ENCODE peak calls at places on chromosomes 5 and 9, in ten cellular contexts. One of them, this sample, is unnamed.

GRCh38 chr5:77645158-77645994 is 6.9 kb upstream of the OTP start:
- DNase-seq in fibroblast of the aortic adventitia: no peak
- DNase-seq in choroid plexus epithelial cell: no peak
- DNase-seq in OCI-LY7: peak
- DNase-seq in fibroblast of mammary gland: no peak
- DNase-seq in tibial artery: no peak
- DNase-seq in left ventricle myocardium inferior: no peak
- DNase-seq in heart left ventricle: no peak
- DNase-seq in hepatocyte: peak
- DNase-seq in IMR-90: no peak
- DNase-seq in this sample: no peak

GRCh38 chr9:114405294-114406034 is 17.7 kb upstream of the AKNA start:
- DNase-seq in fibroblast of the aortic adventitia: peak
- DNase-seq in choroid plexus epithelial cell: peak
- DNase-seq in OCI-LY7: peak
- DNase-seq in fibroblast of mammary gland: peak
- DNase-seq in tibial artery: peak
- DNase-seq in left ventricle myocardium inferior: peak
- DNase-seq in heart left ventricle: peak
- DNase-seq in hepatocyte: peak
- DNase-seq in IMR-90: peak
- DNase-seq in this sample: peak

GRCh38 chr9:4793412-4794005 is 765 bp downstream of the RCL1 start:
- DNase-seq in fibroblast of the aortic adventitia: peak
- DNase-seq in choroid plexus epithelial cell: peak
- DNase-seq in OCI-LY7: no peak
- DNase-seq in fibroblast of mammary gland: no peak
- DNase-seq in tibial artery: no peak
- DNase-seq in left ventricle myocardium inferior: no peak
- DNase-seq in heart left ventricle: no peak
- DNase-seq in hepatocyte: no peak
- DNase-seq in IMR-90: peak
- DNase-seq in this sample: no peak

GRCh38 chr5:103562453-103563157 is at the start of gene NUDT12:
- DNase-seq in fibroblast of the aortic adventitia: peak
- DNase-seq in choroid plexus epithelial cell: peak
- DNase-seq in OCI-LY7: no peak
- DNase-seq in fibroblast of mammary gland: peak
- DNase-seq in tibial artery: peak
- DNase-seq in left ventricle myocardium inferior: peak
- DNase-seq in heart left ventricle: peak
- DNase-seq in hepatocyte: peak
- DNase-seq in IMR-90: peak
- DNase-seq in this sample: peak

GRCh38 chr5:122902263-122902662 is 56.9 kb downstream of the SNX24 start:
- DNase-seq in fibroblast of the aortic adventitia: no peak
- DNase-seq in choroid plexus epithelial cell: no peak
- DNase-seq in OCI-LY7: no peak
- DNase-seq in fibroblast of mammary gland: no peak
- DNase-seq in tibial artery: no peak
- DNase-seq in left ventricle myocardium inferior: no peak
- DNase-seq in heart left ventricle: no peak
- DNase-seq in hepatocyte: no peak
- DNase-seq in IMR-90: no peak
- DNase-seq in this sample: no peak

GRCh38 chr5:155943516-155944407 is 383.2 kb upstream of the SGCD start:
- DNase-seq in fibroblast of the aortic adventitia: peak
- DNase-seq in choroid plexus epithelial cell: peak
- DNase-seq in OCI-LY7: peak
- DNase-seq in fibroblast of mammary gland: peak
- DNase-seq in tibial artery: no peak
- DNase-seq in left ventricle myocardium inferior: peak
- DNase-seq in heart left ventricle: peak
- DNase-seq in hepatocyte: peak
- DNase-seq in IMR-90: peak
- DNase-seq in this sample: peak

GRCh38 chr5:68459093-68459492 is 243.5 kb downstream of the PIK3R1 start:
- DNase-seq in fibroblast of the aortic adventitia: no peak
- DNase-seq in choroid plexus epithelial cell: no peak
- DNase-seq in OCI-LY7: no peak
- DNase-seq in fibroblast of mammary gland: no peak
- DNase-seq in tibial artery: no peak
- DNase-seq in left ventricle myocardium inferior: no peak
- DNase-seq in heart left ventricle: no peak
- DNase-seq in hepatocyte: no peak
- DNase-seq in IMR-90: no peak
- DNase-seq in this sample: no peak

GRCh38 chr9:125747765-125748510 is 765 bp downstream of the PBX3 start:
- DNase-seq in fibroblast of the aortic adventitia: peak
- DNase-seq in choroid plexus epithelial cell: peak
- DNase-seq in OCI-LY7: peak
- DNase-seq in fibroblast of mammary gland: no peak
- DNase-seq in tibial artery: peak
- DNase-seq in left ventricle myocardium inferior: peak
- DNase-seq in heart left ventricle: peak
- DNase-seq in hepatocyte: peak
- DNase-seq in IMR-90: no peak
- DNase-seq in this sample: peak

GRCh38 chr9:136226680-136227410 is 18.8 kb downstream of the QSOX2 start:
- DNase-seq in fibroblast of the aortic adventitia: no peak
- DNase-seq in choroid plexus epithelial cell: no peak
- DNase-seq in OCI-LY7: no peak
- DNase-seq in fibroblast of mammary gland: no peak
- DNase-seq in tibial artery: no peak
- DNase-seq in left ventricle myocardium inferior: no peak
- DNase-seq in heart left ventricle: no peak
- DNase-seq in hepatocyte: no peak
- DNase-seq in IMR-90: no peak
- DNase-seq in this sample: no peak

GRCh38 chr9:136223871-136224640 is 19.1 kb upstream of the LHX3 start:
- DNase-seq in fibroblast of the aortic adventitia: no peak
- DNase-seq in choroid plexus epithelial cell: no peak
- DNase-seq in OCI-LY7: peak
- DNase-seq in fibroblast of mammary gland: no peak
- DNase-seq in tibial artery: no peak
- DNase-seq in left ventricle myocardium inferior: no peak
- DNase-seq in heart left ventricle: no peak
- DNase-seq in hepatocyte: no peak
- DNase-seq in IMR-90: no peak
- DNase-seq in this sample: no peak

GRCh38 chr9:136225366-136225747 is 20.3 kb downstream of the QSOX2 start:
- DNase-seq in fibroblast of the aortic adventitia: no peak
- DNase-seq in choroid plexus epithelial cell: no peak
- DNase-seq in OCI-LY7: peak
- DNase-seq in fibroblast of mammary gland: no peak
- DNase-seq in tibial artery: no peak
- DNase-seq in left ventricle myocardium inferior: no peak
- DNase-seq in heart left ventricle: no peak
- DNase-seq in hepatocyte: no peak
- DNase-seq in IMR-90: no peak
- DNase-seq in this sample: no peak

GRCh38 chr9:136228107-136228875 is 17.3 kb downstream of the QSOX2 start:
- DNase-seq in fibroblast of the aortic adventitia: peak
- DNase-seq in choroid plexus epithelial cell: peak
- DNase-seq in OCI-LY7: no peak
- DNase-seq in fibroblast of mammary gland: peak
- DNase-seq in tibial artery: no peak
- DNase-seq in left ventricle myocardium inferior: no peak
- DNase-seq in heart left ventricle: no peak
- DNase-seq in hepatocyte: peak
- DNase-seq in IMR-90: peak
- DNase-seq in this sample: peak

DNA sequence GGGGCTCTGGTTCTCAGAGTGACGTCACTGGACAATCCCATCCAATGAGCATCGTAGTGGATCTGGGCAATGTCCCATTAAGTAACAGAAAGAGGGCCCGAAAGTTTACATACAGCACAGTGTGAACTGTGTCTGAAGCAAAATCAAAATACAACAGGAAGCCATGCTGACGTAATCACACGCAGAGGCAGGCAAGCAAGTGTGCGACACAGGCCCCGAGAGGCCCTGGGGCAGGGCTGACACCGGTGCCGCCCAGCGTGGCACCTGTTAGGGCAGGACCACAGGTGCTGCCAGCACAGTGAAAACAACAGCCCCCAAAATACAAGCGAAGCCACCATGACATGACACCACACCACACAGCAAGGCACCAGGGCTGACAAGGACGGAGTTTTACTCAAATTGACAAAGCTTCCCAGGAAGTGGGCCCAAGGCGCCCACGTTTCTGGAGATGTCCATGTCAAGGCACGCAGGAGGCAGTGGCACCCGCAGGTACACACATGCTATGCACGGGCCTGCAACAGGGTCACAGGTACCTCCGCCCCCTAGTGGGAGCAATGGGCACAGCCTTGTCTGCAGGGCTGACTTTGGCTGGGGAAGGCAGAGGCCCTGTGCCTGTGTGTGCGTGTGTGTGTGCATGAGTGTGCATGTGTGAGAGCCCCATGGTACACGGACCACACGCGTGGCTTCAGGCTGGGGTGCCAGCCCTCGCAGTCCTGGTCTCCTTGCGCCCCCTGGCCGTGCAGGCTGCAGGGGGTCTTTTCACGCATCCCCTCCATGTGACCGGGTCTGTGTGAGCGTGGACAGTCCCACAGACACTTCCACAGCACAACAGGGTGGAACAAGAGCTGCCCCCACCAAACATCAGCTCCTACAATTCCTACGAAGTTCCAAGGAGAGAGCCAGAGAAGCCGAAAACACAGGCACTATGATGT is 19.6 kb downstream of the QSOX2 start:
- DNase-seq in fibroblast of the aortic adventitia: peak
- DNase-seq in choroid plexus epithelial cell: peak
- DNase-seq in OCI-LY7: peak
- DNase-seq in fibroblast of mammary gland: peak
- DNase-seq in tibial artery: peak
- DNase-seq in left ventricle myocardium inferior: peak
- DNase-seq in heart left ventricle: no peak
- DNase-seq in hepatocyte: peak
- DNase-seq in IMR-90: peak
- DNase-seq in this sample: peak
- TF ChIP-seq CTCF in fibroblast of the aortic adventitia: peak
- TF ChIP-seq CTCF in choroid plexus epithelial cell: peak
- TF ChIP-seq CTCF in OCI-LY7: peak
- TF ChIP-seq CTCF in fibroblast of mammary gland: peak
- TF ChIP-seq CTCF in tibial artery: peak
- TF ChIP-seq CTCF in left ventricle myocardium inferior: peak
- TF ChIP-seq CTCF in heart left ventricle: peak
- TF ChIP-seq CTCF in hepatocyte: peak
- TF ChIP-seq CTCF in IMR-90: peak
- TF ChIP-seq CTCF in this sample: peak

GRCh38 chr9:69089491-69089890 is 53.9 kb downstream of the FXN start:
- DNase-seq in fibroblast of the aortic adventitia: no peak
- DNase-seq in choroid plexus epithelial cell: no peak
- DNase-seq in OCI-LY7: no peak
- DNase-seq in fibroblast of mammary gland: no peak
- DNase-seq in tibial artery: no peak
- DNase-seq in left ventricle myocardium inferior: no peak
- DNase-seq in heart left ventricle: no peak
- DNase-seq in hepatocyte: no peak
- DNase-seq in IMR-90: no peak
- DNase-seq in this sample: no peak

GRCh38 chr9:69089082-69089481 is 53.5 kb downstream of the FXN start:
- DNase-seq in fibroblast of the aortic adventitia: no peak
- DNase-seq in choroid plexus epithelial cell: no peak
- DNase-seq in OCI-LY7: no peak
- DNase-seq in fibroblast of mammary gland: no peak
- DNase-seq in tibial artery: no peak
- DNase-seq in left ventricle myocardium inferior: no peak
- DNase-seq in heart left ventricle: no peak
- DNase-seq in hepatocyte: no peak
- DNase-seq in IMR-90: no peak
- DNase-seq in this sample: no peak

GRCh38 chr9:69090140-69090750 is 54.7 kb downstream of the FXN start:
- DNase-seq in fibroblast of the aortic adventitia: no peak
- DNase-seq in choroid plexus epithelial cell: no peak
- DNase-seq in OCI-LY7: no peak
- DNase-seq in fibroblast of mammary gland: no peak
- DNase-seq in tibial artery: no peak
- DNase-seq in left ventricle myocardium inferior: no peak
- DNase-seq in heart left ventricle: no peak
- DNase-seq in hepatocyte: no peak
- DNase-seq in IMR-90: no peak
- DNase-seq in this sample: no peak

GRCh38 chr9:69093471-69094103 is 58.0 kb downstream of the FXN start:
- DNase-seq in fibroblast of the aortic adventitia: peak
- DNase-seq in choroid plexus epithelial cell: no peak
- DNase-seq in OCI-LY7: no peak
- DNase-seq in fibroblast of mammary gland: no peak
- DNase-seq in tibial artery: no peak
- DNase-seq in left ventricle myocardium inferior: no peak
- DNase-seq in heart left ventricle: no peak
- DNase-seq in hepatocyte: peak
- DNase-seq in IMR-90: no peak
- DNase-seq in this sample: no peak

DNA sequence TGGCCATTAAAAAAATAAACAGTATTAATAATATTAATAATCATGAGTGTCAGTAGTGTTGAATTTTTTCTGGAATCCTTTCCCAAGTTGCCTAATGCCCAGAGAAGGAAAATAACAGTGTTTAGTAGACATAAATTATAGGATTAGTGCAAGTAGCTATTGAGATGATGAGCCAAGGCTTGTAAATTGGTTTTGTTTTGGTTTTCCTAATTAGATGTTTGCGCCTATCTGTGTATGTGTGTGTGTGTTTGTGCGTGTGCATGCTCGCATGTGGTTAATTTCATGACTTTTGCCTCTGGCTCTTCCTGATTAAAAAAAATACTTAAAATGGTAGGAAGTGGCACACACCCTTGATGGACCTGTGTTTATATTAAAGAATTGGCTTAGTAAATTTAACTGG is 55.4 kb downstream of the FXN start:
- DNase-seq in fibroblast of the aortic adventitia: no peak
- DNase-seq in choroid plexus epithelial cell: no peak
- DNase-seq in OCI-LY7: no peak
- DNase-seq in fibroblast of mammary gland: no peak
- DNase-seq in tibial artery: no peak
- DNase-seq in left ventricle myocardium inferior: no peak
- DNase-seq in heart left ventricle: no peak
- DNase-seq in hepatocyte: no peak
- DNase-seq in IMR-90: no peak
- DNase-seq in this sample: peak
- H3K4me3 ChIP-seq in fibroblast of the aortic adventitia: no peak
- H3K4me3 ChIP-seq in choroid plexus epithelial cell: no peak
- H3K4me3 ChIP-seq in OCI-LY7: no peak
- H3K4me3 ChIP-seq in fibroblast of mammary gland: no peak
- H3K4me3 ChIP-seq in tibial artery: no peak
- H3K4me3 ChIP-seq in left ventricle myocardium inferior: no peak
- H3K4me3 ChIP-seq in heart left ventricle: no peak
- H3K4me3 ChIP-seq in hepatocyte: no peak
- H3K4me3 ChIP-seq in IMR-90: no peak
- H3K4me3 ChIP-seq in this sample: no peak

DNA sequence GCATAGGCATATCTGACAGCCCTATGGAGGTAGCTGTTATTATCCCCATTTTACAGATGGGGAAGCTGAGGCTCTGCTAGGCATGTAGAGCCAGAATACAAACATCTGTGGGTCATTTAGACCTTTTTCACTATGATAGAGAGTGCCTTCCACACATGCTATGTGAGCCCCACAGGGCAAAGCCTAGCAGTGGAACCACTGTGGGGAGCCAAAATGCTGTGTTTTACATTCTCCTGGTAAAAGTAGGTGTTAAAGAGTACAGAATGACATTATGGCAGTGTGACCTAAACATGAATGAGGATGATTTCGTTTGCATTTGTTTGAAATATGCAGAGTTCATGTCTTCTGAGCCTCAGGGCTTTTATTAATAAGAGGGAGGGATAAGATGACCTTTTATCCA is 265.2 kb downstream of the MAST4 start:
- DNase-seq in fibroblast of the aortic adventitia: no peak
- DNase-seq in choroid plexus epithelial cell: no peak
- DNase-seq in OCI-LY7: no peak
- DNase-seq in fibroblast of mammary gland: no peak
- DNase-seq in tibial artery: no peak
- DNase-seq in left ventricle myocardium inferior: no peak
- DNase-seq in heart left ventricle: no peak
- DNase-seq in hepatocyte: no peak
- DNase-seq in IMR-90: no peak
- DNase-seq in this sample: no peak
- TF ChIP-seq CTCF in fibroblast of the aortic adventitia: no peak
- TF ChIP-seq CTCF in choroid plexus epithelial cell: peak
- TF ChIP-seq CTCF in OCI-LY7: no peak
- TF ChIP-seq CTCF in fibroblast of mammary gland: no peak
- TF ChIP-seq CTCF in tibial artery: no peak
- TF ChIP-seq CTCF in left ventricle myocardium inferior: no peak
- TF ChIP-seq CTCF in heart left ventricle: no peak
- TF ChIP-seq CTCF in hepatocyte: no peak
- TF ChIP-seq CTCF in IMR-90: no peak
- TF ChIP-seq CTCF in this sample: no peak

DNA sequence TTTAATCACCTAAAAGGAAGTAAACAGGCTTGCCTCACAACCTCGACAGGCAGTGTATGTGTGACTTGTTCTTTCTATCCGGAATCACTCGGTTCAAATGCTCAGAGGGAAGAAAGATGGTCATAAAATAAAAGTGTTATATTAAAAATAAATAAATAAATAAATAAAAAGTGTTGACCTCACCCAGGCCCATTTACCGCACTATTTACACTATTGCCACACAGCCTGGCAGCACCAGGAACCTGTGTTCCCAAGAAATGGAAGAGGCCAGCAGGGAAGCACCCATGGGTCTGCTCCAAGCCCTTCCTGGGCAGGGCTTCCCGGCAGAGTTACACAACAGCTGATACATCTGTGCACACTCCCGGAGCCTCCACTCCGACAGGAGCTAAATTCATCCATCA is 127.9 kb downstream of the EFNA5 start:
- DNase-seq in fibroblast of the aortic adventitia: peak
- DNase-seq in choroid plexus epithelial cell: peak
- DNase-seq in OCI-LY7: no peak
- DNase-seq in fibroblast of mammary gland: peak
- DNase-seq in tibial artery: peak
- DNase-seq in left ventricle myocardium inferior: peak
- DNase-seq in heart left ventricle: peak
- DNase-seq in hepatocyte: peak
- DNase-seq in IMR-90: peak
- DNase-seq in this sample: peak
- H3K4me3 ChIP-seq in fibroblast of the aortic adventitia: no peak
- H3K4me3 ChIP-seq in choroid plexus epithelial cell: no peak
- H3K4me3 ChIP-seq in OCI-LY7: no peak
- H3K4me3 ChIP-seq in fibroblast of mammary gland: no peak
- H3K4me3 ChIP-seq in tibial artery: peak
- H3K4me3 ChIP-seq in left ventricle myocardium inferior: peak
- H3K4me3 ChIP-seq in heart left ventricle: no peak
- H3K4me3 ChIP-seq in hepatocyte: no peak
- H3K4me3 ChIP-seq in IMR-90: no peak
- H3K4me3 ChIP-seq in this sample: no peak